ENCODE peak calls at places on chromosomes 1 and 21, in five cellular contexts. One of them, this sample, is unnamed. For H3K4me1 and H3K9me3, the result is how much of the 10 kb centered on the place peaks cover.

GRCh38 chr1:178660484-178660883 is 64.6 kb upstream of the RALGPS2 start:
- DNase-seq in CD8-positive, alpha-beta T cell: no peak
- DNase-seq in cardiac muscle cell: no peak
- DNase-seq in GM23248: no peak
- DNase-seq in pancreas: no peak
- DNase-seq in this sample: no peak

GRCh38 chr1:165364432-165365133 is 8.1 kb upstream of the LMX1A start:
- DNase-seq in CD8-positive, alpha-beta T cell: no peak
- DNase-seq in cardiac muscle cell: no peak
- DNase-seq in GM23248: peak
- DNase-seq in pancreas: no peak
- DNase-seq in this sample: no peak

GRCh38 chr1:162387226-162388082 is 5.9 kb downstream of the C1orf226 start:
- DNase-seq in CD8-positive, alpha-beta T cell: no peak
- DNase-seq in cardiac muscle cell: peak
- DNase-seq in GM23248: no peak
- DNase-seq in pancreas: no peak
- DNase-seq in this sample: peak

GRCh38 chr1:117630423-117630998 is 24.7 kb downstream of the TENT5C start:
- DNase-seq in CD8-positive, alpha-beta T cell: no peak
- DNase-seq in cardiac muscle cell: no peak
- DNase-seq in GM23248: no peak
- DNase-seq in pancreas: peak
- DNase-seq in this sample: peak

GRCh38 chr1:115129071-115129640 is 39.9 kb upstream of the TSPAN2 start:
- DNase-seq in CD8-positive, alpha-beta T cell: no peak
- DNase-seq in cardiac muscle cell: no peak
- DNase-seq in GM23248: no peak
- DNase-seq in pancreas: no peak
- DNase-seq in this sample: no peak

GRCh38 chr1:98086796-98087195 is 166.0 kb upstream of the DPYD start:
- DNase-seq in CD8-positive, alpha-beta T cell: no peak
- DNase-seq in cardiac muscle cell: peak
- DNase-seq in GM23248: peak
- DNase-seq in pancreas: no peak
- DNase-seq in this sample: no peak

GRCh38 chr1:80509965-80510522 is 1290.7 kb upstream of the ADGRL2 start:
- DNase-seq in CD8-positive, alpha-beta T cell: no peak
- DNase-seq in cardiac muscle cell: no peak
- DNase-seq in GM23248: no peak
- DNase-seq in pancreas: no peak
- DNase-seq in this sample: no peak

GRCh38 chr1:108643492-108644333 is 17.2 kb downstream of the HENMT1 start:
- DNase-seq in CD8-positive, alpha-beta T cell: peak
- DNase-seq in cardiac muscle cell: peak
- DNase-seq in GM23248: peak
- DNase-seq in pancreas: peak
- DNase-seq in this sample: peak

GRCh38 chr1:79232831-79233230 is 226.3 kb upstream of the ADGRL4 start:
- DNase-seq in CD8-positive, alpha-beta T cell: no peak
- DNase-seq in cardiac muscle cell: no peak
- DNase-seq in GM23248: no peak
- DNase-seq in pancreas: no peak
- DNase-seq in this sample: no peak

GRCh38 chr1:168734271-168734670 is 5.3 kb upstream of the DPT start:
- DNase-seq in CD8-positive, alpha-beta T cell: no peak
- DNase-seq in cardiac muscle cell: no peak
- DNase-seq in GM23248: no peak
- DNase-seq in pancreas: no peak
- DNase-seq in this sample: no peak

GRCh38 chr1:223765719-223766340 is 53.5 kb downstream of the CAPN2 start:
- DNase-seq in CD8-positive, alpha-beta T cell: no peak
- DNase-seq in cardiac muscle cell: no peak
- DNase-seq in GM23248: no peak
- DNase-seq in pancreas: no peak
- DNase-seq in this sample: no peak

GRCh38 chr1:1080122-1080753 is 6.1 kb upstream of the RNF223 start:
- DNase-seq in CD8-positive, alpha-beta T cell: no peak
- DNase-seq in cardiac muscle cell: peak
- DNase-seq in GM23248: peak
- DNase-seq in pancreas: peak
- DNase-seq in this sample: peak

GRCh38 chr1:7588457-7588827 is 182.7 kb upstream of the VAMP3 start:
- DNase-seq in CD8-positive, alpha-beta T cell: no peak
- DNase-seq in cardiac muscle cell: no peak
- DNase-seq in GM23248: no peak
- DNase-seq in pancreas: no peak
- DNase-seq in this sample: no peak

GRCh38 chr21:42652527-42653491 is 612 bp upstream of the PDE9A start:
- DNase-seq in CD8-positive, alpha-beta T cell: no peak
- DNase-seq in cardiac muscle cell: peak
- DNase-seq in GM23248: peak
- DNase-seq in pancreas: peak
- DNase-seq in this sample: peak

GRCh38 chr21:42062543-42063022 is 8.5 kb upstream of the UMODL1 start:
- DNase-seq in CD8-positive, alpha-beta T cell: peak
- DNase-seq in cardiac muscle cell: no peak
- DNase-seq in GM23248: no peak
- DNase-seq in pancreas: no peak
- DNase-seq in this sample: peak

GRCh38 chr1:230798491-230798890 is 51.3 kb downstream of the CAPN9 start:
- DNase-seq in CD8-positive, alpha-beta T cell: no peak
- DNase-seq in cardiac muscle cell: no peak
- DNase-seq in GM23248: no peak
- DNase-seq in pancreas: no peak
- DNase-seq in this sample: no peak

GRCh38 chr21:35198004-35198403 is 148.9 kb upstream of the RUNX1 start:
- DNase-seq in CD8-positive, alpha-beta T cell: no peak
- DNase-seq in cardiac muscle cell: peak
- DNase-seq in GM23248: peak
- DNase-seq in pancreas: no peak
- DNase-seq in this sample: no peak

GRCh38 chr1:26694185-26694572 is 1.6 kb upstream of the ARID1A start:
- DNase-seq in CD8-positive, alpha-beta T cell: no peak
- DNase-seq in cardiac muscle cell: peak
- DNase-seq in GM23248: peak
- DNase-seq in pancreas: no peak
- DNase-seq in this sample: no peak

GRCh38 chr1:238951809-238952208 is 434.6 kb upstream of the CHRM3 start:
- DNase-seq in CD8-positive, alpha-beta T cell: no peak
- DNase-seq in cardiac muscle cell: peak
- DNase-seq in GM23248: peak
- DNase-seq in pancreas: peak
- DNase-seq in this sample: no peak

DNA sequence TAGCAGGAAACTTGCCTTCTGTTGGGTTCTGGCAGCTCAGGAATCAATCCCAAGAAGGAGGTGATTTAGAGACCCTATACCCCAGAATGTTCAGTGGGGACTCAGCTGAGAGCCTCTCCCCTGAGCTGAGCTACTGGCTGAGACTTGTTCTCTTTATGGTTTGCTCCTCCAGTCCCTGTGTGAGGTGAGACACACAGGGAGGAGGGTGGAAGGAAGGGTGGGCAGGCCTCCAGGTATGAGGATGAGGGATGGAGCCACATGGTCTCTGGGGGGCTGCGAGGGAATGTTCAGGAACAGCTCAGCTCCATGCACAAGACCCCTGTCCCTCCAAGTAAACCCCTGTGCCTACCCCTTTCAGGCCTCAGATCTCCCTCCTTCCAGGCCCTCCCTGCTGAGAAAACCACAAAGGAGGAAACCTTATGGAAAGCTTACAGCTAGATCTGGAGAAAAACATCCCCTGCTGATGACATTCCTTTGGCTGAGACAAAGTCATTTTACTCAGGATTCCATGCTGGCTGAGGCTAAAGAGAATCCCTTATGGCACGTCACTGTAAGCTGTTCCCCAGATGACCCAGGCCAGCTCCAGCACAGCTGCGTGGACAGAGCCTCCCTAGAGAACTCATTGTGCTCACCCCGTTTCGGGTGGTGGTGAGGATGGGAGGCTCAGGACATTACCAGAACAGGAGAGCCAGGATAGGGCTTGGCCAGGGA is 91.5 kb upstream of the IPO9 start:
- DNase-seq in CD8-positive, alpha-beta T cell: no peak
- DNase-seq in cardiac muscle cell: peak
- DNase-seq in GM23248: peak
- DNase-seq in pancreas: no peak
- DNase-seq in this sample: no peak
- H3K4me1 ChIP-seq in CD8-positive, alpha-beta T cell: under half
- H3K4me1 ChIP-seq in cardiac muscle cell: half or more
- H3K4me1 ChIP-seq in GM23248: half or more
- H3K4me1 ChIP-seq in pancreas: under half
- H3K4me1 ChIP-seq in this sample: under half

GRCh38 chr21:29321908-29322569 is 23.3 kb downstream of the BACH1 start:
- DNase-seq in CD8-positive, alpha-beta T cell: no peak
- DNase-seq in cardiac muscle cell: no peak
- DNase-seq in GM23248: no peak
- DNase-seq in pancreas: no peak
- DNase-seq in this sample: no peak
- H3K9me3 ChIP-seq in CD8-positive, alpha-beta T cell: under half
- H3K9me3 ChIP-seq in cardiac muscle cell: under half
- H3K9me3 ChIP-seq in GM23248: under half
- H3K9me3 ChIP-seq in pancreas: under half
- H3K9me3 ChIP-seq in this sample: under half

GRCh38 chr1:206041640-206042039 is 11.3 kb upstream of the RHEX start:
- DNase-seq in CD8-positive, alpha-beta T cell: no peak
- DNase-seq in cardiac muscle cell: no peak
- DNase-seq in GM23248: no peak
- DNase-seq in pancreas: no peak
- DNase-seq in this sample: no peak
- H3K4me1 ChIP-seq in CD8-positive, alpha-beta T cell: under half
- H3K4me1 ChIP-seq in cardiac muscle cell: under half
- H3K4me1 ChIP-seq in GM23248: under half
- H3K4me1 ChIP-seq in pancreas: under half
- H3K4me1 ChIP-seq in this sample: under half

DNA sequence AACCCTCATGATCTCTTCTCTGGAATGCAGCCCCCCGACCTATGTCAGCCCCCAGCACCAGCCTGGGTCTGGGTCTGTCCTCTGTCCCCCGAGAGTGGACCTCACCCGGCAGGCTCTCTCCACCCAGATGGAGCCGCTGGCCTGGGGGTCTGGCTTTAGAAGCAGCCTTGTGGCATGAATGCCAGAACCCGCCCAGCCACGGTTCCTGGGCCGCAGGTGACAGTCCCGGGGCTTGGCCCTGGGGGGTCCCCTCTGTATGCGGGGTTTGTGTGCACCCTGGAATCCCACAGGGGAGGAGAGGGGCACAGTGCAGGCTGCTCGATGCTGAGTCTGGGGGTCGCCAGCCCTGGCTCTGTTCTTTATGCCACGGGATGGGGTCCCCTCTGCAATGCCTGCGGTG is 96.0 kb upstream of the ACTRT2 start:
- DNase-seq in CD8-positive, alpha-beta T cell: no peak
- DNase-seq in cardiac muscle cell: no peak
- DNase-seq in GM23248: no peak
- DNase-seq in pancreas: no peak
- DNase-seq in this sample: no peak
- H3K9me3 ChIP-seq in CD8-positive, alpha-beta T cell: under half
- H3K9me3 ChIP-seq in cardiac muscle cell: under half
- H3K9me3 ChIP-seq in GM23248: under half
- H3K9me3 ChIP-seq in pancreas: under half
- H3K9me3 ChIP-seq in this sample: under half

GRCh38 chr1:112937070-112937469 is 18.9 kb downstream of the SLC16A1 start:
- DNase-seq in CD8-positive, alpha-beta T cell: no peak
- DNase-seq in cardiac muscle cell: peak
- DNase-seq in GM23248: peak
- DNase-seq in pancreas: no peak
- DNase-seq in this sample: no peak

GRCh38 chr1:112938188-112938587 is 17.8 kb downstream of the SLC16A1 start:
- DNase-seq in CD8-positive, alpha-beta T cell: no peak
- DNase-seq in cardiac muscle cell: peak
- DNase-seq in GM23248: no peak
- DNase-seq in pancreas: no peak
- DNase-seq in this sample: no peak

GRCh38 chr1:112939810-112940209 is 16.2 kb downstream of the SLC16A1 start:
- DNase-seq in CD8-positive, alpha-beta T cell: no peak
- DNase-seq in cardiac muscle cell: no peak
- DNase-seq in GM23248: no peak
- DNase-seq in pancreas: no peak
- DNase-seq in this sample: no peak

GRCh38 chr1:112935474-112936289 is 20.3 kb downstream of the SLC16A1 start:
- DNase-seq in CD8-positive, alpha-beta T cell: no peak
- DNase-seq in cardiac muscle cell: peak
- DNase-seq in GM23248: peak
- DNase-seq in pancreas: no peak
- DNase-seq in this sample: no peak

GRCh38 chr1:112937495-112937894 is 18.5 kb downstream of the SLC16A1 start:
- DNase-seq in CD8-positive, alpha-beta T cell: no peak
- DNase-seq in cardiac muscle cell: no peak
- DNase-seq in GM23248: peak
- DNase-seq in pancreas: no peak
- DNase-seq in this sample: no peak
- H3K4me1 ChIP-seq in CD8-positive, alpha-beta T cell: under half
- H3K4me1 ChIP-seq in cardiac muscle cell: under half
- H3K4me1 ChIP-seq in GM23248: under half
- H3K4me1 ChIP-seq in pancreas: under half
- H3K4me1 ChIP-seq in this sample: under half